ENCODE peak calls at places on chromosomes 5 and 9, in six cellular contexts. J is foreskin fibroblast, U is AG04449, A is mucosa of descending colon, K is choroid plexus epithelial cell, W is fibroblast of lung. X is an unnamed sample.

GRCh38 chr5:109218767-109219166 is 191.0 kb downstream of the PJA2 start:
- DNase-seq in J (peak), W (no peak), K (peak), U (no peak), A (no peak), X (no peak)

GRCh38 chr5:179113945-179114641 is 53.9 kb downstream of the ZNF354C start:
- DNase-seq in U (no peak), K (no peak), W (no peak), J (no peak), A (no peak), X (no peak)

GRCh38 chr5:57422993-57423392 is 59.6 kb downstream of the ACTBL2 start:
- DNase-seq in U (no peak), K (no peak), A (peak), W (no peak), J (no peak), X (no peak)

GRCh38 chr9:71487046-71487445 is 281.3 kb downstream of the CEMIP2 start:
- DNase-seq in W (no peak), J (peak), A (no peak), U (no peak), K (no peak), X (no peak)

GRCh38 chr5:76331139-76331538 is 71.9 kb upstream of the IQGAP2 start:
- DNase-seq in A (no peak), J (no peak), K (no peak), W (no peak), U (no peak), X (no peak)

GRCh38 chr5:127697894-127698600 is 5.1 kb upstream of the CCDC192 start:
- DNase-seq in U (no peak), J (peak), W (peak), A (no peak), K (peak), X (peak)

GRCh38 chr5:123807177-123807900 is 295.4 kb downstream of the CSNK1G3 start:
- DNase-seq in K (no peak), W (no peak), A (peak), J (peak), U (peak), X (peak)

GRCh38 chr9:19239955-19240354 is 9.5 kb downstream of the DENND4C start:
- DNase-seq in J (peak), U (no peak), K (peak), A (no peak), W (no peak), X (peak)

GRCh38 chr9:28365736-28366135 is 792.5 kb upstream of the C9orf72 start:
- DNase-seq in W (no peak), A (no peak), U (no peak), K (peak), J (peak), X (peak)

GRCh38 chr5:163696270-163696887 is 191.0 kb downstream of the MAT2B start:
- DNase-seq in K (peak), U (peak), J (peak), A (peak), W (peak), X (peak)

GRCh38 chr5:120600639-120601038 is 136.5 kb downstream of the PRR16 start:
- DNase-seq in K (no peak), A (no peak), J (no peak), W (no peak), U (no peak), X (peak)

GRCh38 chr9:132221941-132222340 is 60.1 kb downstream of the NTNG2 start:
- DNase-seq in W (no peak), K (no peak), J (no peak), A (no peak), U (no peak), X (no peak)

GRCh38 chr9:134629061-134629585 is 12.5 kb upstream of the COL5A1 start:
- DNase-seq in U (no peak), K (no peak), J (no peak), W (no peak), A (no peak), X (no peak)

GRCh38 chr5:79858097-79858723 is 132.9 kb downstream of the MTX3 start:
- DNase-seq in W (peak), K (peak), A (peak), U (no peak), J (peak), X (peak)

GRCh38 chr9:8860925-8861324 is 1061.3 kb upstream of the DMAC1 start:
- DNase-seq in W (peak), A (no peak), J (peak), U (no peak), K (peak), X (peak)

GRCh38 chr9:72633966-72634365 is 112.6 kb downstream of the TMC1 start:
- DNase-seq in U (no peak), K (peak), J (peak), A (no peak), W (peak), X (peak)

GRCh38 chr5:120567066-120567465 is 103.0 kb downstream of the PRR16 start:
- DNase-seq in U (no peak), K (no peak), A (no peak), W (no peak), J (no peak), X (no peak)

GRCh38 chr9:113508111-113508749 is 44.7 kb downstream of the RGS3 start:
- DNase-seq in K (peak), U (no peak), J (no peak), W (no peak), A (peak), X (no peak)

GRCh38 chr5:37837101-37838032 is 2.5 kb downstream of the GDNF start:
- DNase-seq in W (peak), U (no peak), J (peak), K (peak), A (peak), X (peak)

GRCh38 chr9:129572517-129572916 is 48.4 kb downstream of the C9orf50 start:
- DNase-seq in W (no peak), K (no peak), U (no peak), J (no peak), A (no peak), X (no peak)

GRCh38 chr9:89969156-89969566 is 364.3 kb downstream of the GADD45G start:
- DNase-seq in W (peak), U (no peak), A (peak), J (no peak), K (no peak), X (peak)

GRCh38 chr5:161442471-161442870 is 104.1 kb downstream of the GABRB2 start:
- DNase-seq in U (no peak), W (no peak), A (no peak), J (no peak), K (no peak), X (no peak)

GRCh38 chr5:120405291-120405864 is 58.7 kb upstream of the PRR16 start:
- DNase-seq in K (peak), J (peak), A (no peak), U (peak), W (peak), X (peak)

GRCh38 chr9:138023394-138024124 is 146.0 kb downstream of the CACNA1B start:
- DNase-seq in J (no peak), U (no peak), A (no peak), K (no peak), W (no peak), X (no peak)

GRCh38 chr9:117757566-117757965 is 53.4 kb downstream of the TLR4 start:
- DNase-seq in J (no peak), A (no peak), U (no peak), W (no peak), K (no peak), X (no peak)

GRCh38 chr9:89684912-89685636 is 80.3 kb downstream of the GADD45G start:
- DNase-seq in W (no peak), A (no peak), J (no peak), U (no peak), K (no peak), X (no peak)

DNA sequence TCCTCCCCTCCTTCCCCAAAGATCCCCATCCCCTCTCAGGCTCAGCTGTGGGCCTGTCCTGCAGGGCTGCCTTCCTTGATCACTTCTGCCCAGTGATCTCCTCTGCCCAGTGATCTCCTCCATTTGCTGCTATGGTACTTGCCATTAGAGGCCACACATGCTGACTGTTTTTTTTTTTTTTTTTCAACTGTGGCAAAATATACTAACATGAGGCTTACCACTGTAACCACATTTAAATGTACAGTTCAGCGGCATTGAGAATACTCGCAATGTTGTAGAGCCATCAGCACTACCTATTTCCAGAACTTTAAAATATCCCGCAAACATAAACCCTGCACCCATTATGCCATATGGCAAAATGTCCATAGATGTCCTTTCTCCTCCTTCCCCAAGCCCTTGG is 61.7 kb upstream of the EPB41L4B start:
- DNase-seq in J (no peak), A (no peak), K (no peak), U (no peak), W (no peak), X (no peak)
- TF ChIP-seq CTCF in J (no peak), A (no peak), K (no peak), U (no peak), W (no peak), X (no peak)

DNA sequence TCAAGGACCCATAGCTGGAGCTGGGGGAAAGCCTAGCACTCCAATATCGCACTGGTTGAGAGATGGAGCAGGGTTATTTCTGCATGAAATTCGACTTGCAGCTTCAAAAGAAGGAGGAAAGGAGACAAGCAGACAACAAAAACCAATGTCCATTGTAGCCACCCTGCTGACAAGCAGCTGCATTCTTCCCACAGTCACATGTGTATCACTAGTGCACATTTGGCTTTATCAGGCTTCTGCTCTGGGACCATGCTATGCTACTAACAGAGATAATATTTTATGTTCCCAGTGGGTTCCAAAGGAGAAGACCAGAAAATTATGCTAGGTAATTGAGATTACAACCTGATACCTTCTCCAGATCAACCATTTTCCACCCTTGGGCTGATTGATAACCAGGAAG is 59.7 kb downstream of the MFAP3 start:
- DNase-seq in K (no peak), W (no peak), U (no peak), A (no peak), J (no peak), X (no peak)
- H3K4me3 ChIP-seq in K (no peak), W (no peak), U (no peak), A (no peak), J (no peak), X (no peak)

DNA sequence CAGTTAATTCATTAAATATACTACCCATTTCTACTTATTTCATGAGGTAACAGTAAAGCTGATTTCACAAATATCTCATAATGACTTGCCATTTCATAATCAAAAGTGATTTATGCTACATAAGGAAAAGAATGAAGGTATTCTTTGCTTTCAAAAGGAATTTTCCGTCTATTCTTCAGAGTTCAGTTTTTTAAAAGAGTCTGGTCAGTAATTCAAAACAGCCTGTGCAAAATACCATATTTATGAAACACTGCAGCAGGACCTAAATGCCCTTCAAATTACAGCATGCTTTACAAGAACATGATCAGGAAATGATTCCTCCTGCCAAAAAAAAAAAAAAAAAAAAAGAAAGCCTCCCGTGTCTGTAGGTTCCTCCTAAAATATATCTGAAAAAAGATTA is 154.7 kb downstream of the KIAA0825 start:
- DNase-seq in W (peak), U (peak), K (peak), J (peak), A (no peak), X (no peak)
- TF ChIP-seq CTCF in W (no peak), U (no peak), K (no peak), J (no peak), A (no peak), X (no peak)

GRCh38 chr9:30722065-30722464 is 1662.4 kb upstream of the ACO1 start:
- DNase-seq in J (no peak), A (no peak), W (no peak), K (no peak), U (no peak), X (no peak)

GRCh38 chr9:30718483-30718882 is 1666.0 kb upstream of the ACO1 start:
- DNase-seq in A (no peak), J (no peak), U (no peak), W (peak), K (peak), X (no peak)

GRCh38 chr9:30723656-30724055 is 1660.8 kb upstream of the ACO1 start:
- DNase-seq in K (peak), J (no peak), U (no peak), A (no peak), W (peak), X (peak)
- H3K4me3 ChIP-seq in K (no peak), J (no peak), U (no peak), A (no peak), W (no peak), X (no peak)

GRCh38 chr5:1516615-1517601 is 6.9 kb downstream of the LPCAT1 start:
- DNase-seq in U (peak), K (peak), J (peak), W (peak), A (peak), X (peak)

GRCh38 chr5:1513326-1514026 is 10.3 kb downstream of the LPCAT1 start:
- DNase-seq in W (no peak), J (no peak), U (no peak), K (no peak), A (peak), X (no peak)

GRCh38 chr5:1514027-1514818 is 9.5 kb downstream of the LPCAT1 start:
- DNase-seq in A (peak), K (no peak), J (no peak), U (no peak), W (no peak), X (no peak)

GRCh38 chr5:1515921-1516571 is 7.7 kb downstream of the LPCAT1 start:
- DNase-seq in A (peak), J (peak), W (peak), K (peak), U (no peak), X (peak)

GRCh38 chr5:1515311-1515920 is 8.3 kb downstream of the LPCAT1 start:
- DNase-seq in W (no peak), K (no peak), J (no peak), A (peak), U (no peak), X (no peak)
- TF ChIP-seq CTCF in W (no peak), K (no peak), J (no peak), A (no peak), U (no peak), X (no peak)

GRCh38 chr5:132421442-132421841 is 51.9 kb downstream of the SLC22A5 start:
- DNase-seq in J (no peak), K (no peak), W (no peak), U (no peak), A (no peak), X (peak)
- H3K4me3 ChIP-seq in J (no peak), K (no peak), W (no peak), U (no peak), A (no peak), X (no peak)

X was measured in bronchial epithelial cell.